ENCODE peak calls at places on chromosomes 13 and 19, in five cellular contexts. A is body of pancreas, K is psoas muscle, B is left ventricle myocardium inferior, L is ascending aorta. Q is an unnamed sample. For H3K9me3, the result is how much of the 10 kb centered on the place peaks cover.

GRCh38 chr19:4722671-4723464 is 774 bp downstream of the DPP9 start:
- DNase-seq in L (peak), B (no peak), A (peak), K (no peak), Q (peak)

GRCh38 chr19:48994035-48994386 is 324 bp downstream of the RUVBL2 start:
- DNase-seq in L (no peak), B (no peak), A (no peak), K (no peak), Q (no peak)

GRCh38 chr19:42471554-42472249 is 29.0 kb upstream of the CXCL17 start:
- DNase-seq in A (no peak), K (no peak), L (no peak), B (no peak), Q (no peak)

GRCh38 chr19:46975011-46975917 is 44.4 kb upstream of the NPAS1 start:
- DNase-seq in K (no peak), A (no peak), B (no peak), L (no peak), Q (no peak)

GRCh38 chr19:3057275-3057714 is 5.0 kb downstream of the TLE5 start:
- DNase-seq in L (peak), K (peak), A (peak), B (peak), Q (peak)

GRCh38 chr19:18304496-18305312 is 18.2 kb downstream of the LSM4 start:
- DNase-seq in K (peak), A (peak), B (peak), L (peak), Q (peak)

GRCh38 chr13:80084086-80084676 is 256.7 kb downstream of the SPRY2 start:
- DNase-seq in K (no peak), B (no peak), A (no peak), L (no peak), Q (peak)

GRCh38 chr13:73107459-73107858 is 48.7 kb downstream of the KLF5 start:
- DNase-seq in K (no peak), L (no peak), A (no peak), B (no peak), Q (no peak)

GRCh38 chr13:80399340-80400163 is 58.6 kb upstream of the SPRY2 start:
- DNase-seq in L (no peak), A (no peak), B (no peak), K (no peak), Q (no peak)

GRCh38 chr13:63435668-63436275 is 2020.1 kb upstream of the PCDH20 start:
- DNase-seq in K (no peak), L (no peak), A (no peak), B (no peak), Q (no peak)

GRCh38 chr13:48975101-48975925 is at the start of gene FNDC3A:
- DNase-seq in L (peak), K (peak), A (peak), B (peak), Q (peak)

GRCh38 chr19:3243851-3244700 is 19.6 kb downstream of the CELF5 start:
- DNase-seq in B (no peak), A (peak), L (no peak), K (peak), Q (no peak)

GRCh38 chr19:23998568-23998967 is 83.9 kb downstream of the ZNF726 start:
- DNase-seq in L (no peak), K (no peak), A (no peak), B (no peak), Q (no peak)

GRCh38 chr19:16088351-16088984 is 12.2 kb downstream of the TPM4 start:
- DNase-seq in B (no peak), L (peak), K (no peak), A (peak), Q (no peak)

GRCh38 chr19:32543107-32543900 is 37.7 kb upstream of the PDCD5 start:
- DNase-seq in K (no peak), L (no peak), B (no peak), A (no peak), Q (peak)

GRCh38 chr13:73089216-73089615 is 30.4 kb downstream of the KLF5 start:
- DNase-seq in L (no peak), K (no peak), A (no peak), B (no peak), Q (no peak)

GRCh38 chr13:43107780-43108179 is 84.4 kb downstream of the DNAJC15 start:
- DNase-seq in B (no peak), L (no peak), A (no peak), K (no peak), Q (no peak)

GRCh38 chr19:35085947-35086346 is 29.7 kb upstream of the FXYD3 start:
- DNase-seq in A (no peak), K (no peak), B (no peak), L (no peak), Q (no peak)

GRCh38 chr13:20174656-20175405 is 14.0 kb upstream of the GJA3 start:
- DNase-seq in B (peak), L (peak), A (peak), K (peak), Q (peak)

GRCh38 chr19:2446390-2446789 is 10.4 kb downstream of the LMNB2 start:
- DNase-seq in A (no peak), B (no peak), L (no peak), K (peak), Q (no peak)

GRCh38 chr13:51422484-51422883 is 30.4 kb downstream of the INTS6 start:
- DNase-seq in L (no peak), B (no peak), K (no peak), A (no peak), Q (no peak)

GRCh38 chr13:40974460-40975407 is 44.4 kb downstream of the ELF1 start:
- DNase-seq in L (no peak), K (no peak), A (no peak), B (no peak), Q (no peak)

GRCh38 chr13:45361596-45362206 is 20.7 kb upstream of the TPT1 start:
- DNase-seq in A (no peak), L (no peak), K (no peak), B (no peak), Q (no peak)

GRCh38 chr19:750640-751423 is at the start of gene MISP:
- DNase-seq in A (peak), K (no peak), L (no peak), B (no peak), Q (no peak)

GRCh38 chr19:35105047-35105410 is 10.6 kb upstream of the FXYD3 start:
- DNase-seq in K (no peak), L (no peak), B (no peak), A (no peak), Q (no peak)

GRCh38 chr13:18944501-18945068 is 237.0 kb downstream of the TUBA3C start:
- DNase-seq in B (no peak), L (peak), A (no peak), K (no peak), Q (no peak)

GRCh38 chr19:55304279-55304978 is 20.6 kb downstream of the BRSK1 start:
- DNase-seq in A (peak), K (no peak), L (no peak), B (no peak), Q (no peak)

GRCh38 chr13:44386932-44387556 is 13.4 kb downstream of the SERP2 start:
- DNase-seq in K (no peak), L (no peak), A (no peak), B (no peak), Q (no peak)

GRCh38 chr19:18939922-18940775 is 868 bp downstream of the HOMER3 start:
- DNase-seq in A (peak), B (peak), L (peak), K (peak), Q (peak)

GRCh38 chr19:12052057-12052570 is 647 bp downstream of the ZNF878 start:
- DNase-seq in K (no peak), B (no peak), A (no peak), L (no peak), Q (no peak)

GRCh38 chr13:74573654-74574053 is 439.4 kb upstream of the KLF12 start:
- DNase-seq in K (no peak), A (no peak), L (no peak), B (peak), Q (no peak)

GRCh38 chr19:43638214-43638990 is 1.2 kb downstream of the CADM4 start:
- DNase-seq in A (no peak), B (no peak), L (no peak), K (no peak), Q (no peak)

GRCh38 chr19:13087295-13087694 is 15.4 kb downstream of the LYL1 start:
- DNase-seq in B (no peak), K (no peak), L (peak), A (no peak), Q (no peak)
- H3K27ac ChIP-seq in B (no peak), K (no peak), L (peak), A (no peak), Q (no peak)

GRCh38 chr19:51946602-51947001 is 19.3 kb downstream of the ZNF613 start:
- DNase-seq in A (no peak), L (no peak), K (no peak), B (no peak), Q (no peak)

GRCh38 chr19:51944798-51945552 is 17.7 kb downstream of the ZNF613 start:
- DNase-seq in L (no peak), A (no peak), B (no peak), K (no peak), Q (no peak)

DNA sequence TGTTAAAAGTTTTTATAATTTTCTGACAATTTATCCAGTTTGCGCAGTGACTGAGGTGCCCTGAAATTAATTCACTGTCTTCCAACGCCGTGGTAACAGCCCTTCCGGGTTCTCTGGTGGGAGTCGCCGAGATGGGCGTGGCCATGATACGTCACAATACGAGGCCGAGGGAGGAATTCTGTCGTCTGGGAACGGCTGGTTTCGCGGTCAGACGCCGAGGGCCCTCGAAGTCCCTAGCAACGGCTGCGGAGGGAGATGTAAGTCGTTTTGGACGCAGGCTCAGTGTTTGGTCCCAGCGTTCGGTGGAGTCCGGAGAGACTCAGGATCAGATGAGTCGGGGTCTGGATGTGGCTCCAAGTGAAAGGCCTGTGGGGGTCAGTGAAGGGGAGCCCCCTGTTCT is 21.7 kb downstream of the ZNF613 start:
- DNase-seq in L (no peak), K (no peak), B (peak), A (no peak), Q (no peak)
- H3K9me3 ChIP-seq in L (half or more), K (half or more), B (half or more), A (under half), Q (under half)

GRCh38 chr19:8371011-8371804 is 7.3 kb downstream of the ANGPTL4 start:
- DNase-seq in L (no peak), K (no peak), A (no peak), B (no peak), Q (no peak)

GRCh38 chr19:8367327-8368001 is 3.5 kb downstream of the ANGPTL4 start:
- DNase-seq in L (peak), A (peak), B (peak), K (peak), Q (peak)

GRCh38 chr19:8368136-8368535 is 4.2 kb downstream of the ANGPTL4 start:
- DNase-seq in L (no peak), B (no peak), K (no peak), A (no peak), Q (no peak)

GRCh38 chr19:8366961-8367326 is 3.0 kb downstream of the ANGPTL4 start:
- DNase-seq in L (no peak), B (no peak), K (peak), A (no peak), Q (no peak)

GRCh38 chr19:8370176-8371010 is 6.4 kb downstream of the ANGPTL4 start:
- DNase-seq in K (no peak), A (no peak), L (no peak), B (no peak), Q (no peak)
- H3K27ac ChIP-seq in K (peak), A (peak), L (peak), B (peak), Q (no peak)

GRCh38 chr19:51891193-51891747 is 3.5 kb upstream of the ZNF577 start:
- DNase-seq in B (no peak), A (no peak), L (no peak), K (no peak), Q (no peak)
- H3K9me3 ChIP-seq in B (half or more), A (under half), L (half or more), K (half or more), Q (under half)

GRCh38 chr13:77016241-77016812 is 10.6 kb downstream of the FBXL3 start:
- DNase-seq in K (no peak), B (no peak), A (no peak), L (no peak), Q (no peak)
- H3K27ac ChIP-seq in K (peak), B (peak), A (no peak), L (peak), Q (no peak)